ENCODE peak calls at places on chromosomes 3 and 15, in four cellular contexts. H is heart right ventricle, K is T-helper 1 cell, Z is T-helper 22 cell. I is an unnamed sample.

GRCh38 chr15:50112488-50113186 is 6.4 kb downstream of the ATP8B4 start:
- DNase-seq in H (no peak), K (no peak), Z (no peak), I (no peak)

GRCh38 chr15:58487724-58488120 is 55.9 kb downstream of the LIPC start:
- DNase-seq in H (no peak), K (no peak), Z (no peak), I (no peak)

GRCh38 chr15:87227846-87228245 is 1028.7 kb downstream of the NTRK3 start:
- DNase-seq in H (no peak), K (no peak), Z (no peak), I (no peak)

GRCh38 chr3:11624161-11624560 is 19.6 kb downstream of the VGLL4 start:
- DNase-seq in H (no peak), K (no peak), Z (peak; percentile 46), I (no peak)

GRCh38 chr3:188217011-188217463 is 63.1 kb downstream of the LPP start:
- DNase-seq in H (no peak), K (no peak), Z (no peak), I (no peak)

GRCh38 chr3:141150431-141150830 is 81.2 kb upstream of the PXYLP1 start:
- DNase-seq in H (no peak), K (no peak), Z (no peak), I (no peak)

GRCh38 chr15:78033864-78034263 is 43.6 kb downstream of the TBC1D2B start:
- DNase-seq in H (no peak), K (peak; percentile 35), Z (peak; percentile 71), I (no peak)

GRCh38 chr3:165159760-165160421 is 36.3 kb downstream of the SLITRK3 start:
- DNase-seq in H (peak; percentile 3), K (no peak), Z (no peak), I (no peak)

GRCh38 chr3:8237893-8238292 is 263.7 kb upstream of the LMCD1 start:
- DNase-seq in H (no peak), K (no peak), Z (no peak), I (no peak)

GRCh38 chr15:42367041-42367440 is 7.7 kb downstream of the CAPN3 start:
- DNase-seq in H (no peak), K (no peak), Z (no peak), I (no peak)

GRCh38 chr3:108103971-108104797 is 13.4 kb upstream of the CD47 start:
- DNase-seq in H (peak; percentile 62), K (no peak), Z (no peak), I (no peak)

GRCh38 chr15:63598467-63599400 is 1.5 kb downstream of the FBXL22 start:
- DNase-seq in H (no peak), K (no peak), Z (no peak), I (no peak)

GRCh38 chr3:58015524-58015915 is 7.3 kb downstream of the FLNB start:
- DNase-seq in H (no peak), K (no peak), Z (no peak), I (no peak)

GRCh38 chr3:16604887-16605602 is at the start of gene DAZL:
- DNase-seq in H (no peak), K (no peak), Z (no peak), I (no peak)

GRCh38 chr15:58742022-58742421 is 7.5 kb downstream of the ADAM10 start:
- DNase-seq in H (no peak), K (no peak), Z (no peak), I (no peak)

GRCh38 chr15:92882697-92883642 is 17.2 kb upstream of the CHD2 start:
- DNase-seq in H (no peak), K (no peak), Z (peak; percentile 10), I (no peak)

GRCh38 chr3:24185738-24186384 is 240.8 kb downstream of the NR1D2 start:
- DNase-seq in H (peak; percentile 42), K (no peak), Z (no peak), I (no peak)

GRCh38 chr15:76336254-76337046 is at the start of gene ISL2:
- DNase-seq in H (no peak), K (no peak), Z (peak; percentile 37), I (peak; percentile 99)

GRCh38 chr15:88467935-88468528 is 524 bp downstream of the MRPS11 start:
- DNase-seq in H (no peak), K (no peak), Z (no peak), I (no peak)

GRCh38 chr15:51218249-51218648 is 120.1 kb downstream of the CYP19A1 start:
- DNase-seq in H (no peak), K (no peak), Z (no peak), I (no peak)

GRCh38 chr15:99014803-99015676 is 7.4 kb upstream of the PGPEP1L start:
- DNase-seq in H (peak; percentile 32), K (no peak), Z (no peak), I (peak; percentile 94)

GRCh38 chr3:170745211-170745718 is 124.7 kb downstream of the RPL22L1 start:
- DNase-seq in H (no peak), K (no peak), Z (no peak), I (no peak)

GRCh38 chr3:97871788-97872187 is 50.0 kb downstream of the CRYBG3 start:
- DNase-seq in H (no peak), K (no peak), Z (no peak), I (no peak)

GRCh38 chr3:46482632-46483311 is 15.0 kb upstream of the RTP3 start:
- DNase-seq in H (no peak), K (no peak), Z (no peak), I (no peak)

GRCh38 chr15:79494392-79494909 is 62.3 kb downstream of the MINAR1 start:
- DNase-seq in H (no peak), K (no peak), Z (no peak), I (no peak)

GRCh38 chr3:151318946-151319345 is 2.3 kb upstream of the GPR87 start:
- DNase-seq in H (no peak), K (no peak), Z (no peak), I (no peak)

GRCh38 chr3:123169930-123170329 is 31.8 kb upstream of the SEC22A start:
- DNase-seq in H (no peak), K (no peak), Z (no peak), I (no peak)

GRCh38 chr3:23495507-23495906 is 292.4 kb downstream of the UBE2E2 start:
- DNase-seq in H (no peak), K (no peak), Z (no peak), I (no peak)

GRCh38 chr3:104526901-104527401 is 839.8 kb upstream of the ALCAM start:
- DNase-seq in H (no peak), K (no peak), Z (no peak), I (no peak)

GRCh38 chr3:168071535-168071934 is 24.2 kb downstream of the GOLIM4 start:
- DNase-seq in H (no peak), K (no peak), Z (no peak), I (no peak)

GRCh38 chr3:29871087-29871486 is 590.2 kb downstream of the RBMS3 start:
- DNase-seq in H (no peak), K (no peak), Z (no peak), I (no peak)

GRCh38 chr15:57227899-57228298 is 148.4 kb upstream of the CGNL1 start:
- DNase-seq in H (no peak), K (no peak), Z (no peak), I (no peak)

GRCh38 chr15:38021259-38021658 is 86.8 kb downstream of the TMCO5A start:
- DNase-seq in H (no peak), K (no peak), Z (no peak), I (no peak)

GRCh38 chr3:169914321-169914720 is 2.9 kb downstream of the SAMD7 start:
- DNase-seq in H (no peak), K (no peak), Z (no peak), I (no peak)

GRCh38 chr15:59169337-59169736 is 37.3 kb upstream of the LDHAL6B start:
- DNase-seq in H (no peak), K (no peak), Z (no peak), I (no peak)